ENCODE peak calls at places on chromosomes 7 and 10, in eight cellular contexts. U is PC-3, F is astrocyte of the spinal cord, M is breast epithelium, I is left lung, C is NCI-H1092, X is H9, B is foreskin fibroblast. V is an unnamed sample.

GRCh38 chr10:68223535-68224165 is 8.3 kb downstream of the ATOH7 start:
- DNase-seq in F (no peak), C (no peak), U (peak), M (no peak), I (no peak), B (no peak), X (peak), V (no peak)

GRCh38 chr7:84844771-84845170 is 342.1 kb downstream of the SEMA3D start:
- DNase-seq in M (no peak), U (no peak), B (no peak), F (no peak), X (no peak), C (no peak), I (no peak), V (no peak)

GRCh38 chr7:139340808-139341057 is 404 bp upstream of the FMC1 start:
- DNase-seq in X (no peak), C (no peak), B (no peak), F (no peak), U (no peak), M (no peak), I (no peak), V (no peak)

GRCh38 chr10:56593120-56593519 is 232.1 kb upstream of the ZWINT start:
- DNase-seq in M (no peak), X (no peak), B (no peak), I (no peak), C (no peak), U (no peak), F (no peak), V (no peak)

GRCh38 chr7:39720586-39720985 is 97.2 kb downstream of the RALA start:
- DNase-seq in C (no peak), F (no peak), I (no peak), M (no peak), U (peak), B (no peak), X (no peak), V (no peak)

GRCh38 chr7:136807598-136807997 is 60.9 kb upstream of the CHRM2 start:
- DNase-seq in X (no peak), U (no peak), F (no peak), C (no peak), I (no peak), M (no peak), B (no peak), V (no peak)

GRCh38 chr7:8378349-8379019 is 54.9 kb upstream of the NXPH1 start:
- DNase-seq in X (no peak), C (no peak), B (no peak), M (no peak), I (no peak), F (no peak), U (no peak), V (no peak)

GRCh38 chr7:98221611-98222532 is 10.6 kb downstream of the BHLHA15 start:
- DNase-seq in M (no peak), C (no peak), X (no peak), F (no peak), U (no peak), B (no peak), I (peak), V (no peak)

GRCh38 chr7:23357190-23358093 is 58.3 kb downstream of the MALSU1 start:
- DNase-seq in X (no peak), B (peak), U (peak), M (no peak), I (no peak), F (peak), C (no peak), V (no peak)